ENCODE peak calls at places on chromosomes 7 and 10, in four cellular contexts. One of them, this sample, is unnamed. For H3K4me1, the result is how much of the 10 kb centered on the place peaks cover.

GRCh38 chr7:70571986-70572385 is 560.0 kb upstream of the GALNT17 start:
- DNase-seq in K562: no peak
- DNase-seq in SK-N-SH: no peak
- DNase-seq in HepG2: no peak
- DNase-seq in this sample: no peak

GRCh38 chr10:126239844-126240243 is 148.4 kb downstream of the ADAM12 start:
- DNase-seq in K562: no peak
- DNase-seq in SK-N-SH: no peak
- DNase-seq in HepG2: no peak
- DNase-seq in this sample: no peak

GRCh38 chr7:128197989-128198580 is 43.0 kb upstream of the LEP start:
- DNase-seq in K562: no peak
- DNase-seq in SK-N-SH: no peak
- DNase-seq in HepG2: no peak
- DNase-seq in this sample: no peak

GRCh38 chr7:130611206-130611605 is 57.3 kb downstream of the COPG2 start:
- DNase-seq in K562: no peak
- DNase-seq in SK-N-SH: no peak
- DNase-seq in HepG2: no peak
- DNase-seq in this sample: no peak

GRCh38 chr7:80428161-80429054 is 83.5 kb downstream of the GNAT3 start:
- DNase-seq in K562: no peak
- DNase-seq in SK-N-SH: peak
- DNase-seq in HepG2: peak
- DNase-seq in this sample: peak

GRCh38 chr10:20622522-20623270 is 274.4 kb downstream of the NEBL start:
- DNase-seq in K562: no peak
- DNase-seq in SK-N-SH: no peak
- DNase-seq in HepG2: peak
- DNase-seq in this sample: no peak

GRCh38 chr7:18019562-18019961 is 8.1 kb downstream of the PRPS1L1 start:
- DNase-seq in K562: no peak
- DNase-seq in SK-N-SH: no peak
- DNase-seq in HepG2: no peak
- DNase-seq in this sample: peak

GRCh38 chr10:11823989-11824346 is 812 bp downstream of the PROSER2 start:
- DNase-seq in K562: no peak
- DNase-seq in SK-N-SH: no peak
- DNase-seq in HepG2: no peak
- DNase-seq in this sample: no peak

GRCh38 chr7:16647435-16647960 is 1.5 kb downstream of the BZW2 start:
- DNase-seq in K562: no peak
- DNase-seq in SK-N-SH: no peak
- DNase-seq in HepG2: no peak
- DNase-seq in this sample: no peak

GRCh38 chr10:24438800-24439199 is 229.9 kb downstream of the KIAA1217 start:
- DNase-seq in K562: no peak
- DNase-seq in SK-N-SH: no peak
- DNase-seq in HepG2: no peak
- DNase-seq in this sample: no peak

GRCh38 chr10:69662173-69662685 is 32.2 kb downstream of the FAM241B start:
- DNase-seq in K562: no peak
- DNase-seq in SK-N-SH: peak
- DNase-seq in HepG2: no peak
- DNase-seq in this sample: no peak

GRCh38 chr10:99906470-99906869 is 103.3 kb downstream of the DNMBP start:
- DNase-seq in K562: peak
- DNase-seq in SK-N-SH: no peak
- DNase-seq in HepG2: no peak
- DNase-seq in this sample: peak

GRCh38 chr10:104574470-104575213 is 66.4 kb upstream of the SORCS3 start:
- DNase-seq in K562: no peak
- DNase-seq in SK-N-SH: no peak
- DNase-seq in HepG2: no peak
- DNase-seq in this sample: no peak

GRCh38 chr7:134632937-134633540 is 13.6 kb upstream of the BPGM start:
- DNase-seq in K562: peak
- DNase-seq in SK-N-SH: peak
- DNase-seq in HepG2: peak
- DNase-seq in this sample: peak

GRCh38 chr7:38561166-38561565 is 70.0 kb downstream of the AMPH start:
- DNase-seq in K562: no peak
- DNase-seq in SK-N-SH: no peak
- DNase-seq in HepG2: no peak
- DNase-seq in this sample: no peak

GRCh38 chr10:79268100-79268670 is 79.1 kb upstream of the PPIF start:
- DNase-seq in K562: no peak
- DNase-seq in SK-N-SH: no peak
- DNase-seq in HepG2: no peak
- DNase-seq in this sample: no peak

GRCh38 chr10:132715791-132716680 is 69.9 kb downstream of the NKX6-2 start:
- DNase-seq in K562: no peak
- DNase-seq in SK-N-SH: no peak
- DNase-seq in HepG2: no peak
- DNase-seq in this sample: no peak

GRCh38 chr10:102511562-102512274 is 7.9 kb downstream of the SUFU start:
- DNase-seq in K562: no peak
- DNase-seq in SK-N-SH: no peak
- DNase-seq in HepG2: no peak
- DNase-seq in this sample: no peak

GRCh38 chr10:44968887-44969400 is 9.3 kb downstream of the RASSF4 start:
- DNase-seq in K562: no peak
- DNase-seq in SK-N-SH: no peak
- DNase-seq in HepG2: no peak
- DNase-seq in this sample: no peak

GRCh38 chr7:51013861-51014511 is 231.3 kb upstream of the GRB10 start:
- DNase-seq in K562: no peak
- DNase-seq in SK-N-SH: no peak
- DNase-seq in HepG2: no peak
- DNase-seq in this sample: no peak

GRCh38 chr10:74987339-74988054 is 124.0 kb upstream of the SAMD8 start:
- DNase-seq in K562: no peak
- DNase-seq in SK-N-SH: no peak
- DNase-seq in HepG2: no peak
- DNase-seq in this sample: no peak

GRCh38 chr10:25047088-25047487 is 30.7 kb downstream of the THNSL1 start:
- DNase-seq in K562: no peak
- DNase-seq in SK-N-SH: no peak
- DNase-seq in HepG2: no peak
- DNase-seq in this sample: no peak

GRCh38 chr7:116588225-116588624 is 63.4 kb downstream of the CAV1 start:
- DNase-seq in K562: no peak
- DNase-seq in SK-N-SH: no peak
- DNase-seq in HepG2: no peak
- DNase-seq in this sample: no peak

GRCh38 chr10:52232561-52233350 is 81.3 kb upstream of the DKK1 start:
- DNase-seq in K562: no peak
- DNase-seq in SK-N-SH: peak
- DNase-seq in HepG2: peak
- DNase-seq in this sample: no peak

GRCh38 chr7:95996886-95997285 is 224.5 kb downstream of the DYNC1I1 start:
- DNase-seq in K562: no peak
- DNase-seq in SK-N-SH: no peak
- DNase-seq in HepG2: no peak
- DNase-seq in this sample: no peak

GRCh38 chr10:18501198-18501597 is 150.2 kb downstream of the NSUN6 start:
- DNase-seq in K562: no peak
- DNase-seq in SK-N-SH: no peak
- DNase-seq in HepG2: no peak
- DNase-seq in this sample: no peak

GRCh38 chr7:158811461-158811860 is 17.8 kb downstream of the ESYT2 start:
- DNase-seq in K562: peak
- DNase-seq in SK-N-SH: no peak
- DNase-seq in HepG2: no peak
- DNase-seq in this sample: no peak

GRCh38 chr10:71604324-71605018 is 115.1 kb downstream of the C10orf105 start:
- DNase-seq in K562: no peak
- DNase-seq in SK-N-SH: no peak
- DNase-seq in HepG2: no peak
- DNase-seq in this sample: no peak

GRCh38 chr10:101155896-101156295 is 24.8 kb downstream of the TLX1 start:
- DNase-seq in K562: no peak
- DNase-seq in SK-N-SH: no peak
- DNase-seq in HepG2: no peak
- DNase-seq in this sample: no peak

GRCh38 chr10:34759161-34759836 is 55.8 kb downstream of the PARD3 start:
- DNase-seq in K562: no peak
- DNase-seq in SK-N-SH: no peak
- DNase-seq in HepG2: no peak
- DNase-seq in this sample: no peak
- H3K4me2 ChIP-seq in K562: no peak
- H3K4me2 ChIP-seq in SK-N-SH: no peak
- H3K4me2 ChIP-seq in HepG2: no peak
- H3K4me2 ChIP-seq in this sample: peak

DNA sequence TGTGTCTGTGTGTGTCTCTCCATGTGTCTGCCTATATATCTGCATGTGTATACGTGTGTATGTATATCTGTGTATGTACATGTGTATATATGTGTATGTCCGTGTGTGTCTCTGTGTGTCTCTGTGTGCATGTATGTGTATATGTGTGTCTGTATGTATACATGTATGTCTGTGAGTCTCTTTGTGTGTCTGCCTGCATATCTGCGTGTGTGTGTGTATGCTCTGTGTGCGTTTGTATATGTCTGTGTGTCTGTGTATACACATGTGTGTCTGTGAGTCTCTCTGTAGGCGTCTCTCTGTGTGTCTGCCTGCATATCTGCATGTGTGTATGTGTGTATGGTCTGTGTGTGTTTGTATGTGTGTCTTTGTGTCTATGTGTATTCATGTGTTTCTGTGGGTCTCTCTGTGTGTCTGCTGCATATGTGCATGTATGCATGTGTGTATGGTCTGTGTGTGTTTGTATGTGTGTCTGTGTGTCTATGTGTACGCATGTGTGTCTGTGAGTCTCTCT is 23.7 kb upstream of the KLF6 start:
- DNase-seq in K562: no peak
- DNase-seq in SK-N-SH: no peak
- DNase-seq in HepG2: no peak
- DNase-seq in this sample: no peak
- H3K4me1 ChIP-seq in K562: under half
- H3K4me1 ChIP-seq in SK-N-SH: under half
- H3K4me1 ChIP-seq in HepG2: half or more
- H3K4me1 ChIP-seq in this sample: half or more

GRCh38 chr10:13745271-13745670 is 158.5 kb downstream of the PRPF18 start:
- DNase-seq in K562: no peak
- DNase-seq in SK-N-SH: no peak
- DNase-seq in HepG2: no peak
- DNase-seq in this sample: no peak
- TF ChIP-seq ELF1 in K562: no peak
- TF ChIP-seq ELF1 in SK-N-SH: no peak
- TF ChIP-seq ELF1 in HepG2: no peak
- TF ChIP-seq ELF1 in this sample: no peak

GRCh38 chr10:94429049-94429707 is 26.8 kb downstream of the TBC1D12 start:
- DNase-seq in K562: no peak
- DNase-seq in SK-N-SH: no peak
- DNase-seq in HepG2: no peak
- DNase-seq in this sample: no peak

GRCh38 chr10:94424714-94425337 is 22.5 kb downstream of the TBC1D12 start:
- DNase-seq in K562: no peak
- DNase-seq in SK-N-SH: no peak
- DNase-seq in HepG2: no peak
- DNase-seq in this sample: no peak

GRCh38 chr10:94425942-94426341 is 23.6 kb downstream of the TBC1D12 start:
- DNase-seq in K562: no peak
- DNase-seq in SK-N-SH: no peak
- DNase-seq in HepG2: no peak
- DNase-seq in this sample: no peak

GRCh38 chr10:94430705-94431104 is 28.4 kb downstream of the TBC1D12 start:
- DNase-seq in K562: no peak
- DNase-seq in SK-N-SH: no peak
- DNase-seq in HepG2: no peak
- DNase-seq in this sample: no peak
- H3K4me2 ChIP-seq in K562: no peak
- H3K4me2 ChIP-seq in SK-N-SH: no peak
- H3K4me2 ChIP-seq in HepG2: no peak
- H3K4me2 ChIP-seq in this sample: no peak

GRCh38 chr10:15200626-15201025 is 32.1 kb upstream of the NMT2 start:
- DNase-seq in K562: no peak
- DNase-seq in SK-N-SH: no peak
- DNase-seq in HepG2: peak
- DNase-seq in this sample: peak
- H3K4me1 ChIP-seq in K562: under half
- H3K4me1 ChIP-seq in SK-N-SH: under half
- H3K4me1 ChIP-seq in HepG2: under half
- H3K4me1 ChIP-seq in this sample: half or more

DNA sequence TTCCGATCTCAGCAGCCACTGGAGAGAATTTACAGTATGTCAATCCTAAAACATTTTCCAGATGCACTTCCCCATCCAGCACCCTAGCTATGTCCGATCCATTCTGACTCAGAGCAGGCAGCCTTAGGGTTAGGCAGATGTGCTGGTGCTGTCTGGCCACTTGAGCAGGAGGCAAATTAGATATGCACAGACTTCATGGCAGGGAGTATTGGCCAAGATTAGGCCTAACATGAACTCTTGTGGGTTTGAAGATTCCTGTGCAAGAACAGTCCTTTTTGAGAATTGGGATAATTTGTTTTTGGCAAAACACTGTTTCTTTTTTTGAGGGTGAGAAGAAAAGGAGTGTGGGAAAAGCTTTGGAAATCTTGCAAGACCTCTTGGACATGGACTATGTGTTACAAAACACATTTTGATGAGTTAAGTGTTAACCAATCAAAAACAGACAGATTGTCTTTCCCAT is 218.6 kb upstream of the INHBA start:
- DNase-seq in K562: no peak
- DNase-seq in SK-N-SH: no peak
- DNase-seq in HepG2: no peak
- DNase-seq in this sample: no peak
- TF ChIP-seq ELF1 in K562: no peak
- TF ChIP-seq ELF1 in SK-N-SH: no peak
- TF ChIP-seq ELF1 in HepG2: no peak
- TF ChIP-seq ELF1 in this sample: no peak